ENCODE peak calls at places on chromosome 7, in seven cellular contexts. U is dorsolateral prefrontal cortex, G is right lobe of liver, P is AG09309, O is cardiac muscle cell, Q is HepG2, E is B cell. R is an unnamed sample.

GRCh38 chr7:68472688-68473087 is 1125.6 kb upstream of the AUTS2 start:
- DNase-seq in U (no peak), G (no peak), P (no peak), O (no peak), Q (no peak), E (no peak), R (no peak)

GRCh38 chr7:32153006-32153405 is 82.8 kb upstream of the PDE1C start:
- DNase-seq in U (peak), G (no peak), P (no peak), O (no peak), Q (no peak), E (no peak), R (no peak)

GRCh38 chr7:70092314-70093303 is 494.3 kb downstream of the AUTS2 start:
- DNase-seq in U (no peak), G (no peak), P (peak), O (peak), Q (no peak), E (no peak), R (no peak)

GRCh38 chr7:40356871-40357676 is 222.3 kb downstream of the SUGCT start:
- DNase-seq in U (no peak), G (no peak), P (no peak), O (peak), Q (no peak), E (no peak), R (no peak)

GRCh38 chr7:48627153-48627552 is 297.2 kb upstream of the CDC14C start:
- DNase-seq in U (no peak), G (no peak), P (no peak), O (no peak), Q (no peak), E (no peak), R (no peak)

GRCh38 chr7:136869006-136869961 is 832 bp downstream of the CHRM2 start:
- DNase-seq in U (no peak), G (peak), P (no peak), O (peak), Q (no peak), E (no peak), R (no peak)

GRCh38 chr7:39589323-39590111 is 23.3 kb downstream of the YAE1 start:
- DNase-seq in U (no peak), G (no peak), P (peak), O (peak), Q (no peak), E (peak), R (no peak)

GRCh38 chr7:72709909-72710308 is 118.1 kb downstream of the TYW1B start:
- DNase-seq in U (no peak), G (no peak), P (no peak), O (no peak), Q (no peak), E (no peak), R (no peak)

GRCh38 chr7:23003505-23004246 is 10.3 kb downstream of the HYCC1 start:
- DNase-seq in U (no peak), G (no peak), P (no peak), O (no peak), Q (no peak), E (no peak), R (no peak)

DNA sequence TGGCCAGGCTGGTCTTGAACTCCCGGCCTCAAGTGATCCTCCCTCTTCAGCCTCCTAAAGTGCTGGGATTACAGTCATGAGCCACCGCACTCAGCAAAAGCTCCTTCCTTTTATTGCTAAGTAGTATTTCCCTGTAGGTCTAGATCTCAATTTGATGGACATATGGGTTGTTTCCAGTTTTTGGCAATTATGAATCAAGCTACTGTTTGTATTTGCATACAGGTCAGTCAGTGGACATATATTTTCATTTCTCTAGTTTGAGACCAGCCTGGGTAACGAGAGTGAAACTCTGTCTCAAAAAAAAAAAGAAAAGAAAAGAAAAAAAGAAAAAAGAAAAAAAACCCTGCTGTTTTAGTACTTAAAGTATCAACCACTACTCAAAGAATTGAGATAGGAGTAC is 6.4 kb upstream of the PRKRIP1 start:
- DNase-seq in U (no peak), G (no peak), P (no peak), O (no peak), Q (no peak), E (no peak), R (no peak)
- TF ChIP-seq CTCF in U (no peak), G (no peak), P (no peak), O (no peak), Q (no peak), E (no peak), R (no peak)

GRCh38 chr7:66638309-66639099 is 9.8 kb downstream of the KCTD7 start:
- DNase-seq in U (no peak), G (no peak), P (no peak), O (no peak), Q (no peak), E (no peak), R (no peak)
- TF ChIP-seq CTCF in U (no peak), G (no peak), P (no peak), O (no peak), Q (no peak), E (no peak), R (no peak)

DNA sequence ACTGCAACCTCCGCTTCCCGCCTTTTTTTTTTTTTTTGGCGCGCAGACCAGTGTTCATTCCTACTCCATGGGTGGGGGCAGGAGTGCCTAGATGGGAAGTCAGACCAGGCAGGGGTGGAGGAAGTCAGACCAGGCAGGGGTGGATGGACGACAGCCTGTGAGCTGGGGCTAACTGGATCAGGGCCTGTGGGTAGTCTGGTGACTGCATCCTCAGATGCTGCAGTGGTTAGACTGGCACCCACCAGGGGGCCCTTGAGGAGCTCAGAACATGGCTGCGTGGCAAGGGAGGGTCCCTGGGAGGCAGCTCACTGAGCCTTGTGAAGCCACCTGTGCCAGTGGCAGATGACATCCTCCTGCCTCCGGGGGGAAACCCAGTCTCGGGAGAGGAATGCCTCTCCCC is 35.1 kb downstream of the RCC1L start:
- DNase-seq in U (no peak), G (no peak), P (no peak), O (no peak), Q (no peak), E (no peak), R (no peak)
- TF ChIP-seq CTCF in U (no peak), G (no peak), P (no peak), O (no peak), Q (no peak), E (no peak), R (no peak)

DNA sequence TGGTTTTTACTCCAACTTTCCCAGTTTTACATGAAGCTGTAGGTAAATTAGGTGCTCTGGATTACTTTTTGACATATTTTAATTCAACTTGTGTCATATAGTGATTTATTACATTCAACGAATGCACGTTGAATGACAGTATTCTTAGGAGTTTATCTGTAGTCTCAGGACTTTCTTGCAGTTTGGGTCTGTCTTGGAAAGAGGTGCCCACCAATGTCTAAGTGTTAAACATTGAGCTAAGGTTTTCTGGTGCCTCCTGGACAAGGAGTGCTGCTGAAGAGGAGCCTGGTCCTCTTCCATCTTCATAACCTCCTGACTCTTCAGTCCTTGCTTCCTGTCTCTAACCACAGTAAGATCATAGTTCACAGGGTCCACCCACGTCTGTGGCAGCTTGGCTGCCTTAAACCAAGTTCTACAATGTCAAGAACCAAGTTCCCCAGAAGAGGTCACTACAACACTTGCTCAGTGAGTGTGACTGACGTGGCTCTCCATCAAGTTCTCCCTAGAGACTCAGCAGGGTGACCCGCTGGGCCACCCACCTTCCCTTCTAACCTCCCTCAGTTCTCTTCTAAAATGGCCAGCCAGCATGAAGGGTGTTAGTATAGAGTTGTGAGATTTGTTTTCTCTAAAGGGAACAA is 6.1 kb downstream of the NPY start:
- DNase-seq in U (no peak), G (no peak), P (peak), O (peak), Q (peak), E (peak), R (no peak)
- TF ChIP-seq CTCF in U (peak), G (peak), P (peak), O (peak), Q (peak), E (peak), R (peak)

GRCh38 chr7:42181566-42181965 is 55.4 kb downstream of the GLI3 start:
- DNase-seq in U (no peak), G (no peak), P (no peak), O (no peak), Q (no peak), E (no peak), R (no peak)

GRCh38 chr7:42189535-42189934 is 47.5 kb downstream of the GLI3 start:
- DNase-seq in U (no peak), G (no peak), P (no peak), O (peak), Q (no peak), E (no peak), R (no peak)

GRCh38 chr7:42183547-42183946 is 53.5 kb downstream of the GLI3 start:
- DNase-seq in U (no peak), G (no peak), P (no peak), O (no peak), Q (no peak), E (no peak), R (no peak)

GRCh38 chr7:42185726-42186125 is 51.3 kb downstream of the GLI3 start:
- DNase-seq in U (no peak), G (no peak), P (no peak), O (no peak), Q (no peak), E (no peak), R (no peak)

GRCh38 chr7:42186181-42186580 is 50.8 kb downstream of the GLI3 start:
- DNase-seq in U (no peak), G (no peak), P (no peak), O (no peak), Q (no peak), E (no peak), R (no peak)
- TF ChIP-seq CTCF in U (no peak), G (peak), P (peak), O (peak), Q (peak), E (no peak), R (peak)

GRCh38 chr7:92586403-92586802 is 3.8 kb downstream of the FAM133B start:
- DNase-seq in U (no peak), G (no peak), P (peak), O (peak), Q (peak), E (no peak), R (no peak)
- TF ChIP-seq CTCF in U (no peak), G (no peak), P (no peak), O (no peak), Q (no peak), E (no peak), R (no peak)

GRCh38 chr7:64183126-64183742 is 23.8 kb upstream of the ZNF735 start:
- DNase-seq in U (no peak), G (no peak), P (no peak), O (no peak), Q (no peak), E (no peak), R (no peak)
- TF ChIP-seq CTCF in U (peak), G (peak), P (peak), O (peak), Q (peak), E (peak), R (no peak)

GRCh38 chr7:106065560-106066500 is 46.3 kb downstream of the SYPL1 start:
- DNase-seq in U (no peak), G (peak), P (no peak), O (no peak), Q (peak), E (no peak), R (no peak)

GRCh38 chr7:106064329-106064728 is 47.8 kb downstream of the SYPL1 start:
- DNase-seq in U (no peak), G (no peak), P (no peak), O (no peak), Q (no peak), E (no peak), R (no peak)

GRCh38 chr7:106063039-106063438 is 49.1 kb downstream of the SYPL1 start:
- DNase-seq in U (no peak), G (no peak), P (no peak), O (no peak), Q (no peak), E (no peak), R (no peak)

GRCh38 chr7:106063692-106064091 is 48.4 kb downstream of the SYPL1 start:
- DNase-seq in U (no peak), G (no peak), P (no peak), O (no peak), Q (no peak), E (no peak), R (no peak)

GRCh38 chr7:106064836-106065559 is 47.1 kb downstream of the SYPL1 start:
- DNase-seq in U (peak), G (peak), P (peak), O (peak), Q (peak), E (peak), R (no peak)
- TF ChIP-seq CTCF in U (no peak), G (no peak), P (peak), O (no peak), Q (peak), E (no peak), R (no peak)

GRCh38 chr7:3725145-3725544 is 424.1 kb downstream of the SDK1 start:
- DNase-seq in U (no peak), G (no peak), P (no peak), O (peak), Q (no peak), E (no peak), R (no peak)

GRCh38 chr7:3725660-3726059 is 424.6 kb downstream of the SDK1 start:
- DNase-seq in U (no peak), G (no peak), P (no peak), O (no peak), Q (no peak), E (no peak), R (no peak)

GRCh38 chr7:3721422-3721821 is 420.4 kb downstream of the SDK1 start:
- DNase-seq in U (no peak), G (no peak), P (no peak), O (no peak), Q (no peak), E (no peak), R (no peak)

GRCh38 chr7:3722396-3722846 is 421.4 kb downstream of the SDK1 start:
- DNase-seq in U (no peak), G (no peak), P (no peak), O (peak), Q (peak), E (no peak), R (no peak)
- TF ChIP-seq CTCF in U (peak), G (no peak), P (no peak), O (peak), Q (peak), E (peak), R (peak)

DNA sequence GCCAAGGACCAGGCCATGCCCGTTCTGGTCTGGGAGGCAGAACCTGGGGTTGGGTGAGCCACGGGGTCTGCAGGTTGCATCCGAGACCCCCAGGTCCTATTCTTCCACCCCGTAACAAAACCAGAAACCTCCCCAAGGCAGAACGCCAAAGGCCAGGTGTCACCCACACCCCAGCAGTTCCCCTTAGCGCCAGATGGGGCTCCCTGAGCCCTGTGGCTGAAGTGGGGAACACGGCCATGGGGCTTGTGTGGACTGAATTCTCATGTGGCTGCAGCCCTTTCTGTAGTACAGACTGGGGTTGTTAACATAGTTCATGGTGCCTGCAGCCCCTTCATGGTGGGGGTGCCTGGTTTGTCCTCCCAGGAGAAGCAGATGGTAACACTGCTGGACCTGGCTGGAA is 10.2 kb downstream of the BRI3 start:
- DNase-seq in U (no peak), G (no peak), P (no peak), O (no peak), Q (no peak), E (no peak), R (no peak)
- TF ChIP-seq CTCF in U (no peak), G (no peak), P (peak), O (peak), Q (no peak), E (no peak), R (peak)